ENCODE peak calls at places on chromosomes 13 and 19, in four cellular contexts. K, X, J and T are unnamed samples.

GRCh38 chr13:49308977-49309408 is 61.3 kb downstream of the CDADC1 start:
- DNase-seq in K (no peak), X (no peak), J (no peak), T (no peak)

GRCh38 chr19:49802836-49803528 is 10.1 kb downstream of the FUZ start:
- DNase-seq in K (no peak), X (no peak), J (no peak), T (no peak)

GRCh38 chr13:94662274-94662945 is 49.9 kb downstream of the SOX21 start:
- DNase-seq in K (no peak), X (peak; percentile 45), J (no peak), T (no peak)

GRCh38 chr19:29811125-29812079 is at the start of gene CCNE1:
- DNase-seq in K (peak; percentile 65), X (peak; percentile 92), J (no peak), T (peak; percentile 99)

GRCh38 chr13:41720839-41721561 is 239.9 kb downstream of the VWA8 start:
- DNase-seq in K (no peak), X (no peak), J (no peak), T (no peak)

GRCh38 chr13:95256086-95256485 is 45.2 kb downstream of the ABCC4 start:
- DNase-seq in K (peak; percentile 23), X (no peak), J (no peak), T (no peak)

GRCh38 chr13:52809310-52809769 is 39.1 kb downstream of the PCDH8 start:
- DNase-seq in K (peak; percentile 80), X (peak; percentile 87), J (peak; percentile 35), T (peak; percentile 86)

GRCh38 chr19:11410682-11411081 is 8.4 kb downstream of the RGL3 start:
- DNase-seq in K (no peak), X (peak; percentile 3), J (no peak), T (no peak)

DNA sequence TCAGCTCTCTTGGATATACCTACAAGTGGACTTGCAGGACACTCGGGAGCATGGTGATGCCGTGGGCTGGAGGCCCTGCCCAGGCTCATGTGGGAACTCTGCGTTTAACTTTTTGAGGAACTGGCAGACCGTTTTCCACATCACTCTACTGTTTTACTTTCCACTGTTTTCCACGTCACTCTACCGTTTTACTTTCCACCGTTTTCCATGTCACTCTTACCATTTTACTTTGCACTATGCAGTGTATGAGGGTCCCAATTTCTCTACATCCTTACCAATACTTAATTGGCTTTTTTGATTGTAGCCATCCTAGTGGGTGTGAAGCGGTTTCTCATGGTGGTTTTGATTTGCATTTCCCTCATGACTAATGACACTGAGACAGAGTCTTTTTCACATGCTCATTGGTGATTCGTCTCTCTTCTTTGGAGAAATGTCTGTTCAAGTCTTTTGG is 40.5 kb downstream of the GATAD2A start:
- DNase-seq in K (no peak), X (no peak), J (no peak), T (no peak)
- TF ChIP-seq BHLHE40 in K (no peak), X (no peak), J (peak; percentile 44), T (no peak)

DNA sequence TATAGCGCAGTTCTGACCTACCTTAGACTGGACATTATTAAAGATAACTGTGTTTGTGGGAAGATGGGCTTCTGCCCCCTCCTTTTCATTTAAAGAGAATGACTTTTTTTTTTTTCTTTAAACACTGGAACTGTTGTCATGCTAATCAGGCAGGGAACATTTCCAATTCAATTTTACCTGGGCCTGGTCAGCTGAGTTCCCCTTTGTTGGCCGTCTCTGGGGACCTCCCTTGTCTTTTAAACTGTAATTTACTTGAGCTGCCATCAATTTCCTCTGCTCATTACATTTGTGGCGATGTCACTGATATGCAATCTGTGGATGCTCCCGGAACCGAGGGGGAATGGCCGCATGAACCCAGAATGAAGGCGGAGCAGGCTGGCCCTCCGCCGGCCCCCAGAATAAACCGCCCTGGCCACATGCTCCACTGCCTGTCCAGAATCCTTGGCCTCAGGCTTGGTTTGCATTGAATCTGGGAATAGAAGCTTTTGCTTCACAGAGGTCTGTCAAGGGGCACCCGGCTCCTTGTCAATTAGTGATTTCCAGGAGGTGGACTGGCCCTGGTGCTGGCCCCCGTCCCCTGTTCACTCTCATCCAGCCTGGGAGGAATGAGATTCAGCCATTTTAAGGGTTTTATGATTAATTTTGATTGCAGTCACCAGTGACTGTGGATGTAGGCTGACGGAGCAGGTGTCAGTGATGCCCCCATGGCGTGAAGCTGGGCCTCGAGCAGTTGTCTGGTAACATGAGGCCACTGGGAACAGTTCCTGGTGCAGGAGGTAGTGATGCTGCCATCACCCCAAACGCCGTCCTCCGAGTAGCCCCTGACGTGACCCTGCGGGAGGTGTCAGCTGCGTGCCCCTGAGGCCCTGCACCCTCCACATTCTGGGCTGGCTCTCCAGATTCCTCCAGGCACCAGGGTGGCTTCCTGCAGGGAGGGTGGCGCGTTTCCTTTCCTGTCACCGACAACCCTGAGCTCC is 276.9 kb downstream of the TEX29 start:
- DNase-seq in K (no peak), X (no peak), J (no peak), T (no peak)
- TF ChIP-seq TARDBP in K (no peak), X (no peak), J (no peak), T (no peak)

GRCh38 chr13:66751691-66752090 is 478.4 kb downstream of the PCDH9 start:
- DNase-seq in K (no peak), X (no peak), J (no peak), T (no peak)

DNA sequence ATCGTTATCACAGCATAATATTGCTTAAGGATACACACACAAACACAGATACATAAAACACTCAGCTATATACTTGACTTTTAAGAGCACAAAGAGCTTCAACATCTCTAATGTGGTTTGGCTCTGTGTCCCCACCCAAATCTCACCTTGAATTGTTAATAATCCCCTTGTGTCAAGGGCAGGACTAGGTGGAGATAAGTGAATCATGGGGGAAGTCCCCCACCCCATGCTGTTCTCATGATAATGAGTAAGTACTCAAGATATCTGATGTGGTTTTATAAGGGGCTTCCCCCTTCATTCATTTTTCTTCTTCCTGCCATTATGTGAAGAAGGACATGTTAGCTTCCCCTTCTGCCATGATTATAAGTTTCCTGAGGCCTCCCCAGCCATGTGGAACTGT is 481.4 kb downstream of the PCDH9 start:
- DNase-seq in K (no peak), X (no peak), J (no peak), T (no peak)
- TF ChIP-seq BHLHE40 in K (no peak), X (no peak), J (no peak), T (no peak)

DNA sequence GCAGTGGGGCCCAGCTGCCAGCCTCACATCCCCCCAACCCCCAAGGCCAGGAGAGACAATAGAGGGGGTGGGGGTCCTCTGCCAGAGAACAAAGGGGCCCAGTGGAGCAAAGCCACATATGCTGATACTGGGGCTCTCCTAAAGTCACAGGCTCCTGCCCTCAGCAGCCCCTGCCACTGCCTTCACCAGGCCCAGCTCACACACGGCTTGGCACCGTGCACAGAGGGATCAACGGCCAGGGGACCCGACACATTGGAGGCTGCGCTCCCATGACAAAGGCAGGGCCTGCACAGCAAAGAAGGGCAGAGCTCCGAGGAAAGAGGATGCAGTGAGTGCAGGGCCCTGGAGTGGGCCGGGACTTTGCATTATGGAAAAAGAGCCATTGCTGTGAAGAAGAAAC is 146.4 kb downstream of the KDM4B start:
- DNase-seq in K (no peak), X (no peak), J (no peak), T (no peak)
- TF ChIP-seq TARDBP in K (no peak), X (no peak), J (no peak), T (no peak)

GRCh38 chr13:27599845-27600553 is 20.3 kb downstream of the LNX2 start:
- DNase-seq in K (peak; percentile 67), X (peak; percentile 10), J (no peak), T (peak; percentile 12)
- TF ChIP-seq BHLHE40 in K (no peak), X (no peak), J (no peak), T (no peak)

GRCh38 chr19:44912854-44913253 is 1.6 kb upstream of the APOC1 start:
- DNase-seq in K (peak; percentile 72), X (no peak), J (no peak), T (no peak)
- TF ChIP-seq TARDBP in K (peak; percentile 73), X (no peak), J (no peak), T (no peak)

DNA sequence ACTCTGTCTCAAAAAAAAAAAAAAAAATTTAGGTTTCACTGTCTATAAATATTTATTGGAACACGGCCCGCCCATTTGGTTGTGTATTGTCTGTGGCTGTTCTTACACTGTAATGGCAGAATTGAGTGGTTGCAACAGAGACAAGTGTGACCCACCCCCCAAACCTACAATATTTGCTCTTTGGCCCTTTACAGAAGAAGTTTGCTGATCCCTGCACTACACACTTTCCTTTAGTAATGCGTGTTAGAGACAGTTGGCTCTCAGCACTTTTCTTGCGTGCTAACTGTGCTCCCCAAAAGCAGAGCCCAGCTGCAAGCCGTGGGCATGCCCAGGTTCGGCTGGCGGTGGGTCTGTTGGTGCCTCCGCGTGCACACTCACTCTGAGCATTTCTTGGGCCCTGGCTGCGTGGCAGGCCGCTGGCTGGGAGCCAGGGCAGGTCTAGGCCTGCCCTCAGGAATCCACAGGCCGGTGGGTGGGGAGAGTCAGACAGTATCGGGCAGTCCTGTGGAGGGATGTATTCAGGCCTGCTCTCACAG is 72.6 kb downstream of the SIPA1L3 start:
- DNase-seq in K (peak; percentile 60), X (no peak), J (peak; percentile 69), T (peak; percentile 21)
- TF ChIP-seq BHLHE40 in K (no peak), X (no peak), J (peak; percentile 66), T (no peak)

GRCh38 chr19:19618384-19619051 is at the start of gene PBX4:
- DNase-seq in K (no peak), X (peak; percentile 99), J (peak; percentile 87), T (peak; percentile 98)
- TF ChIP-seq TARDBP in K (no peak), X (no peak), J (no peak), T (no peak)

GRCh38 chr19:10252707-10253106 is 693 bp downstream of the MRPL4 start:
- DNase-seq in K (no peak), X (peak; percentile 8), J (no peak), T (no peak)

GRCh38 chr19:10256970-10257615 is 5.1 kb downstream of the MRPL4 start:
- DNase-seq in K (no peak), X (no peak), J (no peak), T (no peak)

GRCh38 chr19:10256551-10256950 is 4.5 kb downstream of the MRPL4 start:
- DNase-seq in K (no peak), X (no peak), J (no peak), T (no peak)

GRCh38 chr19:10254244-10254643 is 2.2 kb downstream of the MRPL4 start:
- DNase-seq in K (no peak), X (no peak), J (no peak), T (no peak)

GRCh38 chr19:10255358-10255757 is 3.3 kb downstream of the MRPL4 start:
- DNase-seq in K (no peak), X (no peak), J (no peak), T (no peak)
- TF ChIP-seq BHLHE40 in K (no peak), X (no peak), J (no peak), T (no peak)